ENCODE peak calls at places on chromosomes 7 and 10, in ten cellular contexts. U, N, S, O, I, Z, P, Q, C and R are unnamed samples.

GRCh38 chr7:23338439-23338838 is 39.3 kb downstream of the MALSU1 start:
- DNase-seq in P (no peak), N (no peak), S (no peak), Z (no peak), O (no peak), I (no peak), Q (no peak), U (no peak), C (no peak), R (no peak)

GRCh38 chr10:77635402-77636227 is 2.0 kb downstream of the KCNMA1 start:
- DNase-seq in I (no peak), C (no peak), Z (no peak), U (no peak), S (no peak), O (no peak), P (no peak), Q (no peak), N (no peak), R (no peak)

GRCh38 chr7:130383187-130383980 is 3.1 kb downstream of the CPA1 start:
- DNase-seq in P (no peak), U (no peak), O (no peak), N (no peak), Z (no peak), Q (no peak), S (no peak), I (no peak), C (no peak), R (no peak)

GRCh38 chr10:109992485-109992884 is 15.3 kb upstream of the ADD3 start:
- DNase-seq in P (no peak), I (no peak), C (peak), S (no peak), Z (no peak), N (peak), Q (peak), U (peak), O (no peak), R (no peak)

GRCh38 chr7:112556633-112557032 is 75.8 kb downstream of the LSMEM1 start:
- DNase-seq in Z (no peak), O (no peak), P (peak), S (no peak), N (peak), Q (no peak), I (no peak), U (no peak), C (peak), R (no peak)

GRCh38 chr10:93198401-93199175 is 124.9 kb downstream of the CYP26A1 start:
- DNase-seq in O (peak), Q (peak), U (no peak), Z (no peak), P (no peak), S (no peak), N (peak), C (peak), I (no peak), R (no peak)

GRCh38 chr7:143372070-143372469 is 9.1 kb upstream of the ZYX start:
- DNase-seq in N (peak), C (no peak), I (peak), P (peak), U (no peak), Z (no peak), O (no peak), S (no peak), Q (no peak), R (no peak)

GRCh38 chr10:133329401-133330202 is 7.1 kb downstream of the CALY start:
- DNase-seq in C (peak), O (peak), N (peak), Q (peak), S (peak), U (peak), P (peak), Z (peak), I (peak), R (no peak)

GRCh38 chr10:118818621-118819221 is 64.0 kb upstream of the CACUL1 start:
- DNase-seq in Z (peak), I (peak), Q (no peak), P (no peak), O (no peak), C (no peak), N (no peak), S (no peak), U (no peak), R (no peak)

GRCh38 chr10:23158370-23158769 is 33.7 kb upstream of the PTF1A start:
- DNase-seq in I (peak), O (no peak), Q (peak), S (peak), U (peak), Z (peak), C (peak), N (peak), P (peak), R (peak)

GRCh38 chr7:4783762-4784351 is 8.4 kb downstream of the AP5Z1 start:
- DNase-seq in S (no peak), N (no peak), O (peak), P (no peak), C (no peak), Z (no peak), Q (no peak), U (no peak), I (no peak), R (no peak)

GRCh38 chr10:69246036-69246435 is 25.9 kb downstream of the HKDC1 start:
- DNase-seq in S (no peak), I (no peak), Q (no peak), C (no peak), P (no peak), U (no peak), O (no peak), Z (no peak), N (no peak), R (no peak)

GRCh38 chr7:54908760-54909438 is 109.9 kb upstream of the EGFR start:
- DNase-seq in I (no peak), O (no peak), C (no peak), U (no peak), Q (no peak), N (no peak), P (no peak), S (no peak), Z (no peak), R (no peak)

GRCh38 chr7:64875258-64875657 is 27.8 kb upstream of the ZNF273 start:
- DNase-seq in Q (no peak), Z (no peak), S (no peak), O (no peak), N (no peak), P (no peak), U (no peak), C (no peak), I (no peak), R (no peak)

GRCh38 chr7:143018931-143019330 is 8.0 kb downstream of the OR9A2 start:
- DNase-seq in P (no peak), O (no peak), N (peak), C (no peak), U (no peak), I (no peak), Z (no peak), S (no peak), Q (no peak), R (no peak)

GRCh38 chr7:32163141-32163806 is 93.1 kb upstream of the PDE1C start:
- DNase-seq in Q (peak), O (peak), Z (no peak), U (peak), P (no peak), S (peak), N (peak), I (peak), C (peak), R (peak)

GRCh38 chr7:104679085-104679484 is 334.9 kb upstream of the KMT2E start:
- DNase-seq in U (no peak), Q (no peak), I (no peak), O (no peak), N (no peak), S (no peak), Z (no peak), P (no peak), C (no peak), R (no peak)

GRCh38 chr7:135748770-135749169 is at the start of gene FAM180A:
- DNase-seq in Q (peak), S (no peak), I (no peak), C (peak), Z (no peak), U (peak), P (no peak), O (peak), N (peak), R (peak)

GRCh38 chr7:20005081-20005480 is 212.1 kb downstream of the MACC1 start:
- DNase-seq in P (no peak), O (no peak), Z (no peak), C (no peak), Q (peak), U (no peak), I (no peak), N (peak), S (no peak), R (no peak)

GRCh38 chr10:63388421-63389031 is 77.3 kb downstream of the JMJD1C start:
- DNase-seq in U (peak), S (no peak), C (peak), Z (no peak), O (no peak), P (no peak), Q (peak), I (no peak), N (no peak), R (no peak)

GRCh38 chr7:33459340-33459751 is 330.0 kb downstream of the BBS9 start:
- DNase-seq in N (peak), C (peak), Q (peak), I (no peak), P (peak), Z (peak), U (peak), S (peak), O (no peak), R (peak)

GRCh38 chr7:156102267-156102666 is 290.0 kb upstream of the SHH start:
- DNase-seq in S (no peak), P (no peak), Q (no peak), I (no peak), U (no peak), C (no peak), O (no peak), N (no peak), Z (no peak), R (no peak)

GRCh38 chr10:119633538-119634218 is 17.5 kb upstream of the BAG3 start:
- DNase-seq in I (no peak), S (no peak), C (no peak), Q (no peak), O (no peak), Z (no peak), N (no peak), P (no peak), U (no peak), R (no peak)

GRCh38 chr7:141451232-141451631 is 100.0 kb upstream of the AGK start:
- DNase-seq in P (no peak), S (no peak), U (no peak), C (no peak), Z (no peak), O (no peak), N (no peak), Q (no peak), I (no peak), R (no peak)

GRCh38 chr7:126213876-126214275 is 1038.9 kb downstream of the GRM8 start:
- DNase-seq in C (no peak), N (no peak), S (no peak), P (no peak), Q (no peak), U (no peak), Z (no peak), I (no peak), O (no peak), R (no peak)

GRCh38 chr7:15016315-15016667 is 113.7 kb upstream of the DGKB start:
- DNase-seq in Z (no peak), C (no peak), N (no peak), S (no peak), P (no peak), Q (no peak), O (no peak), U (no peak), I (no peak), R (no peak)

GRCh38 chr10:338176-339037 is 203.2 kb downstream of the ZMYND11 start:
- DNase-seq in U (peak), I (peak), C (peak), N (peak), P (no peak), Q (peak), S (peak), Z (no peak), O (no peak), R (no peak)

GRCh38 chr7:73397521-73397934 is 36.0 kb upstream of the FZD9 start:
- DNase-seq in I (no peak), O (no peak), U (no peak), N (no peak), P (no peak), Q (no peak), S (no peak), Z (no peak), C (no peak), R (no peak)

GRCh38 chr7:158276414-158277218 is 311.0 kb downstream of the PTPRN2 start:
- DNase-seq in I (no peak), Z (no peak), U (no peak), Q (no peak), C (no peak), N (no peak), S (no peak), O (no peak), P (no peak), R (no peak)

GRCh38 chr10:104309980-104310978 is 28.0 kb downstream of the ITPRIP start:
- DNase-seq in C (peak), U (peak), P (no peak), S (no peak), N (peak), Z (no peak), O (peak), I (peak), Q (peak), R (no peak)

GRCh38 chr10:72784551-72785421 is 92.8 kb downstream of the MCU start:
- DNase-seq in I (peak), N (peak), P (no peak), C (peak), S (peak), U (peak), O (peak), Z (peak), Q (peak), R (peak)

GRCh38 chr10:12811725-12812310 is 189.7 kb downstream of the CCDC3 start:
- DNase-seq in S (no peak), I (no peak), Z (no peak), P (no peak), U (no peak), O (no peak), C (peak), N (no peak), Q (no peak), R (no peak)

GRCh38 chr7:131034166-131034881 is 293.4 kb upstream of the MKLN1 start:
- DNase-seq in S (no peak), U (no peak), C (no peak), Z (no peak), Q (peak), N (no peak), P (no peak), I (peak), O (no peak), R (no peak)

GRCh38 chr7:102297487-102298218 is 11.0 kb downstream of the SH2B2 start:
- DNase-seq in P (no peak), N (no peak), I (no peak), S (no peak), C (no peak), Z (no peak), U (no peak), O (no peak), Q (no peak), R (no peak)

GRCh38 chr7:102304668-102305067 is 18.0 kb downstream of the SH2B2 start:
- DNase-seq in C (no peak), P (no peak), O (no peak), U (no peak), Z (peak), Q (no peak), S (no peak), N (no peak), I (peak), R (no peak)

GRCh38 chr7:102302025-102302424 is 15.4 kb downstream of the SH2B2 start:
- DNase-seq in Z (no peak), Q (no peak), P (no peak), C (no peak), U (no peak), O (no peak), N (no peak), I (no peak), S (no peak), R (no peak)

GRCh38 chr7:102303669-102304422 is 17.2 kb downstream of the SH2B2 start:
- DNase-seq in Q (no peak), C (no peak), U (no peak), S (no peak), Z (no peak), O (no peak), N (no peak), I (no peak), P (peak), R (no peak)

DNA sequence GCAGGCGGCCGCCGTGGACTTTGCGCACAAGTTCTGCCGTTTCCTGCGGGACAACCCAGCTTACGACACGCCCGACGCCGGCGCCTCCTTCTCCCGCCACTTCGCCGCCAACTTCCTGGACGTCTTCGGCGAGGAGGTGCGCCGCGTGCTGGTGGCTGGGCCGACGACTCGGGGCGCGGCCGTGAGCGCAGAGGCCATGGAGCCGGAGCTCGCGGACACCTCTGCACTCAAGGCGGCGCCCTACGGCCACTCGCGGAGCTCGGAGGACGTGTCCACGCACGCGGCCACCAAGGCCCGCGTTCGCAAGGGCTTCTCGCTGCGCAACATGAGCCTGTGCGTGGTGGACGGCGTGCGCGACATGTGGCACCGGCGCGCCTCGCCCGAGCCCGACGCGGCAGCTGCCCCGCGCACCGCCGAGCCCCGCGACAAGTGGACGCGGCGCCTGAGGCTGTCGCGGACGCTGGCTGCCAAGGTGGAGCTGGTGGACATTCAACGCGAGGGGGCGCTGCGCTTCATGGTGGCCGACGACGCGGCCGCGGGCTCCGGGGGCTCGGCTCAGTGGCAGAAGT is 14.1 kb downstream of the SH2B2 start:
- DNase-seq in U (no peak), Z (peak), I (no peak), C (no peak), S (no peak), Q (no peak), N (no peak), P (no peak), O (no peak), R (no peak)
- TF ChIP-seq CTCF in U (no peak), Z (no peak), I (peak), C (peak), S (no peak), Q (no peak), N (no peak), P (no peak), O (no peak), R (peak)

GRCh38 chr7:98616381-98617050 is 569 bp upstream of the NPTX2 start:
- DNase-seq in Q (no peak), U (no peak), C (no peak), Z (no peak), P (no peak), S (no peak), I (peak), N (no peak), O (no peak), R (no peak)
- H3K4me3 ChIP-seq in Q (no peak), U (no peak), C (no peak), Z (no peak), P (no peak), S (no peak), I (peak), N (no peak), O (no peak), R (no peak)

DNA sequence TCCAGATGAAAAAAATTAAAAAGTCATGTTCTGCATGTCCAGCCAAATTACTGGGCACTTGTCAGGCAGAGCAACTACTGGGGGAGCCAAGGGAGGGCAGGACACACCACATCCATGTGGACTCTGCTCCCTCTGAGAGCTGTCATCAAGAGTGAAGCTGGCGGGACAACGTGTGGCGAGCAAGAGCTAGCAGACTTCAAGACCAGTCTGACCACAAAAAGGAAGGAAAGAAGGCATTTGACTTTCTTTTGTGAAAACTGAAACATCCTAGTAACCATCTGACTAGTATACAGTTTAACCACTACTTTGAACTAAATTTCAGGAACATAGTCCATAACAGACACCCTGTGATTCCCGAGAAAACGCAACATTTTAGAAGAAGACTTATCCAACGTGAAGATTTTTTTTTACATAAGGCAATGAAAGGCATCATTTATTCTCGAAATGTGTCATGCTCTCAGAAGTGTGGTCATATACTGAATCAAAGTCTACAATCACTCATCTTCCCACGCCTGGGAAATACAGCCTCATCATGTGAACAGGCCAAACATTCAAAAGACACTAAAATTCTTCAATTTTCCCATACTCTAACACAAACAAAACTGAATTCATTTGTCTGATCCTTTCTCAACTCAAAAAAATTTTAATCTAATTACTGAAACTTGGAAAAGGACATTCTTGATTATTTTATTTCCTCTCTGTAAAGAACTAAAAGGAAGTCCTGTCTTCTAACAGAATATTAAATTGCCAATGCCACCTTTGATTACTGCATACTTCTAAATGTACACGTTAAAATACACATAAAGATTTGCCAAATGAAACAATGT is 15.5 kb downstream of the CYTH3 start:
- DNase-seq in C (peak), O (no peak), P (no peak), U (peak), S (no peak), Z (no peak), Q (peak), N (peak), I (no peak), R (peak)
- TF ChIP-seq CTCF in C (no peak), O (no peak), P (no peak), U (no peak), S (no peak), Z (no peak), Q (peak), N (no peak), I (no peak), R (no peak)

DNA sequence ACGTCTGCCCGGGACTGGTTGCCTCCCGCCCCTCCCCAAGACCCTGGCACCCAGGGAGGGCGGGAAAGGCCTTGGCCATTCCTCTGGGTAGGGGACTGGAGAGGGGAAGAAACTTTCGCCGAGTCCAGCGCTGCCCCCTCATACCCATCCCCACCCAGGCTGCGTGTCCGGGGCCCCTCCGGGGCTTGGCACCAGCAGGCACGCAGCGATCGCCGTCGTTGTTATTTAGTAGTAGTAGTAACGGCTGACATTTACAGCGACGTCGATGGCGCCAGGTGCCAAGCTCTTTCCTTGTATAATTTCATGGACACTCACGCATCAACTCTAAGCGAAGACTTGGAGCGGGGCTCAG is 3.3 kb upstream of the PDGFA start:
- DNase-seq in Z (no peak), U (no peak), S (no peak), O (no peak), I (no peak), P (no peak), C (no peak), Q (no peak), N (no peak), R (no peak)
- H3K4me3 ChIP-seq in Z (no peak), U (no peak), S (no peak), O (no peak), I (peak), P (no peak), C (no peak), Q (no peak), N (no peak), R (no peak)

DNA sequence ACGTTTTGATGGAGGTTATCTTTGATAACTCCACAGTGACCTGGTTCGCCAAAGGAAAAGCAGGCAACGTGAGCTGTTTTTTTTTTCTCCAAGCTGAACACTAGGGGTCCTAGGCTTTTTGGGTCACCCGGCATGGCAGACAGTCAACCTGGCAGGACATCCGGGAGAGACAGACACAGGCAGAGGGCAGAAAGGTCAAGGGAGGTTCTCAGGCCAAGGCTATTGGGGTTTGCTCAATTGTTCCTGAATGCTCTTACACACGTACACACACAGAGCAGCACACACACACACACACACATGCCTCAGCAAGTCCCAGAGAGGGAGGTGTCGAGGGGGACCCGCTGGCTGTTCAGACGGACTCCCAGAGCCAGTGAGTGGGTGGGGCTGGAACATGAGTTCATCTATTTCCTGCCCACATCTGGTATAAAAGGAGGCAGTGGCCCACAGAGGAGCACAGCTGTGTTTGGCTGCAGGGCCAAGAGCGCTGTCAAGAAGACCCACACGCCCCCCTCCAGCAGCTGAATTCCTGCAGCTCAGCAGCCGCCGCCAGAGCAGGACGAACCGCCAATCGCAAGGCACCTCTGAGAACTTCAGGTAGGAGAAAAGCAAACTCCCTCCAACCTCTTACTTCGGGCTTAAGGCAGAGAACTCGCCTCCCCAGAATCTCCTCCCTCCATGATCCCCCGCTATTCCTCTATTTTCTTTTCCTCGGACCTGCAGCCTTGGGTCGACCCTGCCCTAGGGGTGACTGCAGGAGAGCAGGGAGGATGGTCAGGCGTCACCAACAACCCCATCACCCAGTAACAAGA is at the start of gene SERPINE1:
- DNase-seq in U (peak), I (peak), S (peak), Z (peak), P (peak), C (peak), Q (peak), O (peak), N (peak), R (peak)
- TF ChIP-seq CTCF in U (peak), I (peak), S (peak), Z (peak), P (peak), C (peak), Q (peak), O (no peak), N (peak), R (no peak)